ENCODE peak calls at places on chromosomes 2 and 18, in five cellular contexts. U is pancreas, L is left ventricle myocardium inferior, O is breast epithelium, R is coronary artery. I is an unnamed sample.

GRCh38 chr18:12434541-12434929 is 26.8 kb downstream of the PRELID3A start:
- DNase-seq in U (no peak), L (no peak), O (no peak), R (no peak), I (no peak)

GRCh38 chr2:165313448-165313847 is 74.2 kb downstream of the SCN2A start:
- DNase-seq in U (no peak), L (no peak), O (no peak), R (no peak), I (no peak)

GRCh38 chr2:211049321-211050018 is 493.1 kb downstream of the CPS1 start:
- DNase-seq in U (no peak), L (no peak), O (no peak), R (no peak), I (no peak)

GRCh38 chr2:25042321-25043240 is 705 bp downstream of the EFR3B start:
- DNase-seq in U (peak; percentile 20), L (peak; percentile 33), O (no peak), R (peak; percentile 76), I (no peak)

GRCh38 chr2:239331560-239331959 is 69.3 kb downstream of the HDAC4 start:
- DNase-seq in U (no peak), L (no peak), O (no peak), R (no peak), I (no peak)

GRCh38 chr2:7555260-7555659 is 638.0 kb downstream of the RNF144A start:
- DNase-seq in U (no peak), L (no peak), O (no peak), R (no peak), I (no peak)

GRCh38 chr2:54724150-54724559 is 693 bp downstream of the EML6 start:
- DNase-seq in U (no peak), L (no peak), O (no peak), R (no peak), I (no peak)

GRCh38 chr18:68757121-68757520 is 40.8 kb upstream of the CCDC102B start:
- DNase-seq in U (no peak), L (no peak), O (no peak), R (no peak), I (no peak)

GRCh38 chr2:54658548-54659207 is 64.8 kb upstream of the EML6 start:
- DNase-seq in U (no peak), L (no peak), O (no peak), R (no peak), I (no peak)

GRCh38 chr2:45274190-45274926 is 265.1 kb upstream of the SIX2 start:
- DNase-seq in U (peak; percentile 93), L (no peak), O (no peak), R (no peak), I (no peak)

GRCh38 chr18:56563568-56563967 is 74.8 kb downstream of the TXNL1 start:
- DNase-seq in U (no peak), L (no peak), O (no peak), R (no peak), I (no peak)

GRCh38 chr2:118272391-118272790 is 184.1 kb downstream of the INSIG2 start:
- DNase-seq in U (no peak), L (no peak), O (no peak), R (no peak), I (no peak)

GRCh38 chr2:222336442-222336841 is 37.6 kb upstream of the PAX3 start:
- DNase-seq in U (no peak), L (no peak), O (no peak), R (no peak), I (no peak)

GRCh38 chr18:79531926-79532689 is 136.4 kb downstream of the NFATC1 start:
- DNase-seq in U (no peak), L (peak; percentile 11), O (no peak), R (no peak), I (no peak)

GRCh38 chr2:8391584-8391983 is 290.3 kb upstream of the ID2 start:
- DNase-seq in U (no peak), L (no peak), O (no peak), R (no peak), I (no peak)

GRCh38 chr18:2070636-2071035 is 500.7 kb downstream of the METTL4 start:
- DNase-seq in U (no peak), L (no peak), O (no peak), R (no peak), I (no peak)

GRCh38 chr2:53582556-53582955 is 185.0 kb upstream of the CHAC2 start:
- DNase-seq in U (no peak), L (no peak), O (no peak), R (no peak), I (no peak)

GRCh38 chr2:143284087-143284675 is 155.0 kb downstream of the ARHGAP15 start:
- DNase-seq in U (no peak), L (no peak), O (no peak), R (no peak), I (peak; percentile 12)

GRCh38 chr2:177262137-177262536 is 2.4 kb downstream of the NFE2L2 start:
- DNase-seq in U (no peak), L (no peak), O (no peak), R (no peak), I (no peak)

GRCh38 chr2:128316777-128317185 is 1.9 kb downstream of the HS6ST1 start:
- DNase-seq in U (peak; percentile 17), L (no peak), O (peak; percentile 49), R (peak; percentile 62), I (peak; percentile 5)

GRCh38 chr2:227163445-227163997 is 484 bp downstream of the COL4A4 start:
- DNase-seq in U (no peak), L (no peak), O (no peak), R (no peak), I (no peak)

GRCh38 chr2:127576433-127577207 is 41.1 kb downstream of the MYO7B start:
- DNase-seq in U (no peak), L (peak; percentile 83), O (peak; percentile 74), R (peak; percentile 91), I (peak; percentile 6)

GRCh38 chr2:207223051-207223450 is 57.3 kb upstream of the KLF7 start:
- DNase-seq in U (no peak), L (no peak), O (no peak), R (no peak), I (no peak)

GRCh38 chr18:48842259-48843061 is 108.3 kb downstream of the SMAD7 start:
- DNase-seq in U (peak; percentile 45), L (no peak), O (no peak), R (no peak), I (peak; percentile 67)

GRCh38 chr2:210553371-210553770 is 3.0 kb upstream of the CPS1 start:
- DNase-seq in U (peak; percentile 28), L (no peak), O (no peak), R (no peak), I (no peak)

GRCh38 chr2:45627911-45628310 is 16.8 kb upstream of the SRBD1 start:
- DNase-seq in U (no peak), L (no peak), O (no peak), R (no peak), I (no peak)

GRCh38 chr2:17573806-17574175 is 33.3 kb downstream of the VSNL1 start:
- DNase-seq in U (no peak), L (no peak), O (no peak), R (no peak), I (no peak)

GRCh38 chr2:240464514-240465241 is 29.2 kb downstream of the GPC1 start:
- DNase-seq in U (peak; percentile 9), L (peak; percentile 12), O (no peak), R (no peak), I (no peak)

GRCh38 chr2:172997031-172997430 is 78.6 kb upstream of the MAP3K20 start:
- DNase-seq in U (no peak), L (no peak), O (no peak), R (no peak), I (no peak)

GRCh38 chr2:215397632-215398341 is 38.1 kb downstream of the FN1 start:
- DNase-seq in U (no peak), L (no peak), O (no peak), R (no peak), I (no peak)

GRCh38 chr2:150532883-150533282 is 45.4 kb upstream of the RND3 start:
- DNase-seq in U (no peak), L (no peak), O (no peak), R (no peak), I (no peak)

DNA sequence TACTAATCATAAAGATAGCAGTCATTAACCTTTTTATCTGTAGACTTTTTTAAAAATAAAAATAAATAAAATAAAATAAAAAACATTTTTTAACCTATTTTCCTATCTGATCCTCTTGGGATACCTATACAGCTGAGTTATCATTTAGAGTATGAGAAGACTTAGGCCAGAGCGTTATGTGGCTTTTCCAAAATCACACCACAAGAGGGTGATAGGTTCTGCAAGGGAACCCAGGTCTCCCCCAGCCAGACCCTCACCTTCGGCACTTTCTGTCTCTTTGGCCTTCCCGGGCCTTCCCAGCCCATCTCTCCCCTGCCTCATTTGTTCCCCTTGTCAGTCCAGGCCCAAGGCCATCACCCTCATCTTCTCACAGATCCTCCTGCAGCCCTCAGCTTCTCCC is 311.7 kb downstream of the SMAD2 start:
- DNase-seq in U (no peak), L (no peak), O (no peak), R (no peak), I (no peak)
- H3K4me3 ChIP-seq in U (no peak overlapping the region), L (no peak overlapping the region), O (no peak overlapping the region), R (no peak overlapping the region), I (no peak overlapping the region)

GRCh38 chr2:104976603-104977120 is 61.2 kb upstream of the MRPS9 start:
- DNase-seq in U (no peak), L (no peak), O (no peak), R (no peak), I (peak; percentile 14)
- TF ChIP-seq CTCF in U (no peak), L (no peak), O (no peak), R (no peak), I (no peak)

GRCh38 chr2:43360137-43360536 is 133.7 kb upstream of the ZFP36L2 start:
- DNase-seq in U (no peak), L (no peak), O (no peak), R (no peak), I (no peak)

GRCh38 chr2:43355399-43355798 is 129.0 kb upstream of the ZFP36L2 start:
- DNase-seq in U (no peak), L (no peak), O (no peak), R (no peak), I (no peak)

GRCh38 chr2:43358688-43359201 is 132.3 kb upstream of the ZFP36L2 start:
- DNase-seq in U (no peak), L (no peak), O (no peak), R (no peak), I (no peak)

GRCh38 chr2:43361286-43361685 is 134.9 kb upstream of the ZFP36L2 start:
- DNase-seq in U (no peak), L (no peak), O (no peak), R (no peak), I (no peak)

GRCh38 chr2:43356774-43357173 is 130.4 kb upstream of the ZFP36L2 start:
- DNase-seq in U (no peak), L (no peak), O (no peak), R (no peak), I (no peak)
- H3K27ac ChIP-seq in U (no peak overlapping the region), L (no peak overlapping the region), O (no peak overlapping the region), R (no peak overlapping the region), I (no peak overlapping the region)

GRCh38 chr2:27354597-27354927 is 2.0 kb downstream of the GTF3C2 start:
- DNase-seq in U (no peak), L (no peak), O (no peak), R (no peak), I (no peak)

GRCh38 chr2:27351802-27352598 is 4.6 kb downstream of the GTF3C2 start:
- DNase-seq in U (no peak), L (no peak), O (no peak), R (no peak), I (no peak)

GRCh38 chr2:27356056-27356381 is 545 bp downstream of the GTF3C2 start:
- DNase-seq in U (peak; percentile 32), L (no peak), O (no peak), R (no peak), I (no peak)

GRCh38 chr2:27356382-27357181 is at the start of gene GTF3C2:
- DNase-seq in U (peak; percentile 94), L (peak; percentile 95), O (peak; percentile 95), R (peak; percentile 97), I (peak; percentile 93)

GRCh38 chr2:27353762-27354596 is 2.6 kb downstream of the GTF3C2 start:
- DNase-seq in U (no peak), L (no peak), O (no peak), R (no peak), I (no peak)
- H3K4me3 ChIP-seq in U (no peak overlapping the region), L (no peak overlapping the region), O (no peak overlapping the region), R (no peak overlapping the region), I (no peak overlapping the region)